ENCODE peak calls at places on chromosomes 6 and 20, in nine cellular contexts. H is ACHN; V is GM03348; O is astrocyte of the hippocampus; Y is Right ventricle myocardium superior; G is activated T-helper 9 cell treated with anti-CD3 and anti-CD28 coated beads, Interleukin-2, amount 50 U/mL, for 16 hours; S is small intestine; K is naive thymus-derived CD8-positive, alpha-beta T cell; D is COLO829. P is an unnamed sample.
A peak's percentile ranks its signal among the peaks of the same experiment; 100 is the strongest.

GRCh38 chr6:113047932-113048331 is 700.8 kb downstream of the RFPL4B start:
- DNase-seq in H (no peak), G (no peak), K (no peak), S (no peak), O (no peak), Y (no peak), V (peak; percentile 17), D (no peak), P (no peak)

GRCh38 chr20:24937579-24937978 is 11.5 kb upstream of the CST7 start:
- DNase-seq in S (no peak), V (no peak), G (no peak), H (no peak), D (no peak), K (no peak), Y (no peak), O (no peak), P (no peak)

GRCh38 chr6:166633732-166634535 is 6.9 kb upstream of the RPS6KA2 start:
- DNase-seq in Y (no peak), K (no peak), V (no peak), G (no peak), O (no peak), S (no peak), H (no peak), D (peak; percentile 42), P (no peak)

GRCh38 chr6:41555326-41556300 is 9.4 kb downstream of the FOXP4 start:
- DNase-seq in O (no peak), G (no peak), D (no peak), H (no peak), Y (no peak), V (no peak), K (no peak), S (no peak), P (no peak)

GRCh38 chr20:63742381-63743024 is 2.9 kb downstream of the SLC2A4RG start:
- DNase-seq in Y (no peak), O (no peak), G (no peak), S (no peak), V (no peak), K (no peak), H (no peak), D (no peak), P (peak; percentile 70)

GRCh38 chr6:31972709-31973350 is 892 bp upstream of the DXO start:
- DNase-seq in K (no peak), Y (no peak), S (no peak), G (no peak), D (no peak), H (peak; percentile 15), O (peak; percentile 37), V (peak; percentile 68), P (no peak)

GRCh38 chr20:17624070-17624469 is 54.2 kb downstream of the DSTN start:
- DNase-seq in S (no peak), Y (peak; percentile 23), O (no peak), D (no peak), K (no peak), H (no peak), G (no peak), V (no peak), P (peak; percentile 23)

GRCh38 chr6:142838821-142839685 is 105.9 kb downstream of the HIVEP2 start:
- DNase-seq in O (peak; percentile 24), V (no peak), Y (no peak), G (no peak), K (no peak), H (peak; percentile 63), D (no peak), S (peak; percentile 87), P (no peak)

GRCh38 chr20:1651268-1651667 is 6.3 kb downstream of the SIRPG start:
- DNase-seq in D (no peak), O (no peak), Y (no peak), K (no peak), S (no peak), V (no peak), G (no peak), H (no peak), P (no peak)

GRCh38 chr20:25058051-25058796 is at the start of gene ACSS1:
- DNase-seq in D (no peak), S (peak; percentile 82), G (peak; percentile 54), Y (peak; percentile 85), V (peak; percentile 72), O (peak; percentile 56), H (peak; percentile 50), K (peak; percentile 86), P (peak; percentile 74)

GRCh38 chr20:15316556-15316955 is 979.1 kb upstream of the FLRT3 start:
- DNase-seq in V (no peak), S (no peak), Y (no peak), D (no peak), H (no peak), O (no peak), K (no peak), G (no peak), P (no peak)

GRCh38 chr6:156889469-156889868 is 112.3 kb downstream of the ARID1B start:
- DNase-seq in D (no peak), V (no peak), O (no peak), H (no peak), Y (no peak), S (no peak), K (no peak), G (no peak), P (no peak)

GRCh38 chr6:73508776-73509175 is 12.1 kb downstream of the EEF1A1 start:
- DNase-seq in H (no peak), D (no peak), S (no peak), K (no peak), Y (no peak), V (no peak), O (no peak), G (no peak), P (no peak)

GRCh38 chr20:25007491-25008305 is 15.1 kb upstream of the APMAP start:
- DNase-seq in G (no peak), D (no peak), K (no peak), Y (no peak), V (no peak), S (no peak), O (no peak), H (no peak), P (no peak)

GRCh38 chr6:76043690-76044089 is 28.8 kb downstream of the IMPG1 start:
- DNase-seq in V (no peak), O (no peak), G (no peak), H (no peak), D (no peak), K (no peak), S (no peak), Y (no peak), P (no peak)

GRCh38 chr20:7924692-7925091 is 15.6 kb downstream of the HAO1 start:
- DNase-seq in K (no peak), V (peak; percentile 58), Y (no peak), S (no peak), H (peak; percentile 22), O (peak; percentile 62), G (no peak), D (peak; percentile 40), P (no peak)

GRCh38 chr6:144064402-144064830 is 31.0 kb downstream of the SF3B5 start:
- DNase-seq in S (peak; percentile 55), H (peak; percentile 3), O (peak; percentile 16), K (peak; percentile 40), G (peak; percentile 62), D (no peak), Y (peak; percentile 53), V (peak; percentile 37), P (peak; percentile 58)

GRCh38 chr6:109002100-109002697 is 92.4 kb downstream of the SESN1 start:
- DNase-seq in O (peak; percentile 37), D (no peak), K (no peak), Y (no peak), H (no peak), G (no peak), S (no peak), V (peak; percentile 30), P (no peak)

GRCh38 chr20:668050-668449 is 7.6 kb downstream of the SCRT2 start:
- DNase-seq in G (no peak), S (no peak), O (no peak), K (no peak), H (no peak), Y (no peak), V (no peak), D (no peak), P (no peak)

GRCh38 chr6:159572344-159573120 is 120.5 kb downstream of the SOD2 start:
- DNase-seq in D (no peak), O (peak; percentile 6), V (no peak), Y (no peak), G (no peak), S (no peak), H (no peak), K (no peak), P (no peak)

P was measured in left lung.